ENCODE peak calls at places on chromosome 20, in four cellular contexts. E is A549, K is upper lobe of right lung, P is breast epithelium. Q is an unnamed sample.

GRCh38 chr20:59184880-59185447 is 21.3 kb downstream of the ZNF831 start:
- DNase-seq in E (no peak), K (no peak), P (no peak), Q (no peak)

GRCh38 chr20:2132461-2132901 is 30.9 kb downstream of the STK35 start:
- DNase-seq in E (no peak), K (no peak), P (peak; percentile 30), Q (no peak)

GRCh38 chr20:841568-842546 is 8.3 kb downstream of the FAM110A start:
- DNase-seq in E (no peak), K (peak; percentile 89), P (peak; percentile 77), Q (no peak)

GRCh38 chr20:2112910-2113309 is 11.3 kb downstream of the STK35 start:
- DNase-seq in E (no peak), K (no peak), P (no peak), Q (no peak)

GRCh38 chr20:51624157-51624731 is 81.7 kb upstream of the NFATC2 start:
- DNase-seq in E (peak; percentile 75), K (peak; percentile 68), P (no peak), Q (no peak)

GRCh38 chr20:59788811-59789210 is 144.6 kb downstream of the SYCP2 start:
- DNase-seq in E (no peak), K (no peak), P (no peak), Q (no peak)

GRCh38 chr20:37202267-37202943 is 23.1 kb upstream of the MROH8 start:
- DNase-seq in E (peak; percentile 72), K (no peak), P (peak; percentile 40), Q (no peak)

GRCh38 chr20:9460518-9460917 is 53.9 kb upstream of the LAMP5 start:
- DNase-seq in E (peak; percentile 21), K (no peak), P (no peak), Q (no peak)

GRCh38 chr20:17859616-17860232 is 108.9 kb downstream of the SNX5 start:
- DNase-seq in E (no peak), K (peak; percentile 75), P (no peak), Q (no peak)

GRCh38 chr20:4192378-4193048 is 177.2 kb upstream of the RNF24 start:
- DNase-seq in E (peak; percentile 86), K (peak; percentile 37), P (no peak), Q (no peak)

GRCh38 chr20:49916146-49917002 is 1.0 kb upstream of the SPATA2 start:
- DNase-seq in E (peak; percentile 79), K (no peak), P (peak; percentile 61), Q (no peak)

GRCh38 chr20:43904195-43904594 is 10.5 kb upstream of the TOX2 start:
- DNase-seq in E (no peak), K (no peak), P (no peak), Q (no peak)

GRCh38 chr20:10986586-10986985 is 312.8 kb upstream of the JAG1 start:
- DNase-seq in E (no peak), K (no peak), P (no peak), Q (no peak)

GRCh38 chr20:1112908-1113307 is 5.5 kb upstream of the PSMF1 start:
- DNase-seq in E (no peak), K (no peak), P (no peak), Q (no peak)

GRCh38 chr20:21710341-21710740 is 4.9 kb downstream of the PAX1 start:
- DNase-seq in E (no peak), K (no peak), P (no peak), Q (no peak)

GRCh38 chr20:35515949-35516645 is 13.4 kb downstream of the C20orf173 start:
- DNase-seq in E (peak; percentile 29), K (no peak), P (peak; percentile 18), Q (no peak)

GRCh38 chr20:32762754-32763201 is 593 bp downstream of the DNMT3B start:
- DNase-seq in E (no peak), K (no peak), P (no peak), Q (no peak)

GRCh38 chr20:63091901-63092659 is 85.3 kb upstream of the BHLHE23 start:
- DNase-seq in E (no peak), K (peak; percentile 54), P (no peak), Q (peak; percentile 17)

GRCh38 chr20:32285621-32286334 is 8.3 kb downstream of the KIF3B start:
- DNase-seq in E (peak; percentile 25), K (no peak), P (no peak), Q (no peak)

GRCh38 chr20:63708301-63709148 is 686 bp downstream of the ZGPAT start:
- DNase-seq in E (no peak), K (peak; percentile 66), P (no peak), Q (no peak)

GRCh38 chr20:33569290-33570094 is 79.6 kb downstream of the CBFA2T2 start:
- DNase-seq in E (no peak), K (no peak), P (no peak), Q (no peak)

GRCh38 chr20:22333885-22334545 is 250.4 kb downstream of the FOXA2 start:
- DNase-seq in E (peak; percentile 81), K (peak; percentile 67), P (peak; percentile 32), Q (peak; percentile 28)

GRCh38 chr20:49608752-49609670 is 41.1 kb upstream of the PTGIS start:
- DNase-seq in E (peak; percentile 76), K (peak; percentile 85), P (no peak), Q (no peak)

GRCh38 chr20:40459299-40459698 is 229.7 kb downstream of the MAFB start:
- DNase-seq in E (no peak), K (no peak), P (no peak), Q (no peak)

GRCh38 chr20:47576516-47577033 is 74.9 kb downstream of the NCOA3 start:
- DNase-seq in E (peak; percentile 92), K (no peak), P (peak; percentile 36), Q (no peak)

GRCh38 chr20:57793421-57793820 is 83.6 kb upstream of the PMEPA1 start:
- DNase-seq in E (no peak), K (no peak), P (no peak), Q (no peak)

GRCh38 chr20:57791178-57791945 is 81.5 kb upstream of the PMEPA1 start:
- DNase-seq in E (no peak), K (peak; percentile 37), P (no peak), Q (no peak)

GRCh38 chr20:57791946-57792328 is 82.1 kb upstream of the PMEPA1 start:
- DNase-seq in E (no peak), K (no peak), P (no peak), Q (no peak)

GRCh38 chr20:57794600-57795346 is 85.0 kb upstream of the PMEPA1 start:
- DNase-seq in E (no peak), K (no peak), P (no peak), Q (no peak)

DNA sequence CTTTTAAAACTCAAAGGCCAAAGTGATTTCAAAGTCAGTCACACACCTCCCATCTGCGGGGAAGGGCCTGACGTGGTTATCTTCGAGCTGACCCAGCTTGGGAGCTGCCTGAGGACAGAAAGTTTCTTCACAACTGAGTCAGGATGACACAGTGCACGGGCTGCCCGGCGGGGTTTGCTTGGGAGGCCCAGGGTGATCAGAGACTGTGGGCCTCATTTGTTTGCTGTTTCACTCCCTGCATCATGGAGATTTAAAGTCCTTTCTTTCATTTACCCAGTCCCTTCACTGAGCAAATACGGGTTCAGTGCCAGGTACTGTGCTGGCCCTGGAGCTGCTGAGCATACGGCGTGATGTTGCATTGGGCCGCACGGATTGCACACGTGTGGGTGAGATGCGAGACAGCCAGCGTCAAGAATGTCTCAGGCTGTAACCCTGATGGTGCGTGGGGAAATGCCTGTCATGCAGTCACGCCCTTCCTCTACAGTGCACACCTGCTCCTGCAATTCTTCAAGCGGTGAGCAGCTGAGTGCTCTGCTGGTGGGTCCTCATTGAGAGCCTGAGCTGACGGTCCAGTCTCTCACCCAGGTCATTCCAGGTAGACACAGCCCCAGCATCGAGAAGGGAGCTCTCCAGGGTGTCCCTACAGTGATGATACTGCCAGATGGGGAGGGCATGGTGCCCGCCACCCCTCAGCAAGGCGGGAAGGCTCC is 82.7 kb upstream of the PMEPA1 start:
- DNase-seq in E (no peak), K (no peak), P (no peak), Q (no peak)
- TF ChIP-seq CTCF in E (no peak), K (no peak), P (no peak), Q (no peak)

DNA sequence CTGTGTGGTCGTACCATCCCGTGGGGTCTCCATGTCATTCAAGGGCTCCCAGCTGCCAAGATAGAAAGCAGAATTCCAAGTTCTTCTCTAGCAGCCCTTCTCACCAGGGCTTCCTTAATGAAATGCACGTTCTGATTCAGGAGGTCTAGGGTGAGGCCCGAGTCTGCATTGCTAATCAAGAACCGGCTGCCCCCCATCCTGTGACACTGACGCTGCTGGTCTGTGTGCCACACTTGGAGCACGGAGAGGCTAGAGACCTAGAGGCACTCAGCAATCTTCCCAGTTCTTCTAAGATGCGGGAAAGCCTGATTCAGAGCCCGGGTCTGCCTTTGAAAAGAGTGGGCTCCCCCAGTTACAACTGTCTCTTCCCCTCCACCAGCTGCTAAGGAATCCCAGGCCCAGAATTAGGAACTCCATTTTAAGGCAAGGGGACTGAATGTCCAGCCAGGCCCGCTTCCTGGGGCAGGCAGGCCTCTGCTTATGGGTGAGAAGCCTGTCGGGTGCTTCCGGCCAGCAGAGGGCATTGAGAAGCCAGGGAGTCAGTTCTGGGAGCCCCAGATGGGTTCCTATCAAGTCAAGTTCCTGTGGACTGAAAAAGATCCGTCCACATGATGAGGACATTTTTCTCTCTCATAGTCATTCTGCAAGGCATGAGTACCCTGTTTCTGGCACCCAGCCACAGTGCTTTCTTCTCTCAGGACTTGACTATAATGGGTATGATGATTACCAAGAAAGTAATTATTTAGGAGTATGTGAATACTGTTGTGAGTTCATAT is 69.8 kb upstream of the RIN2 start:
- DNase-seq in E (peak; percentile 89), K (peak; percentile 82), P (peak; percentile 44), Q (peak; percentile 35)
- TF ChIP-seq CTCF in E (peak; percentile 81), K (peak; percentile 65), P (peak; percentile 30), Q (no peak)

DNA sequence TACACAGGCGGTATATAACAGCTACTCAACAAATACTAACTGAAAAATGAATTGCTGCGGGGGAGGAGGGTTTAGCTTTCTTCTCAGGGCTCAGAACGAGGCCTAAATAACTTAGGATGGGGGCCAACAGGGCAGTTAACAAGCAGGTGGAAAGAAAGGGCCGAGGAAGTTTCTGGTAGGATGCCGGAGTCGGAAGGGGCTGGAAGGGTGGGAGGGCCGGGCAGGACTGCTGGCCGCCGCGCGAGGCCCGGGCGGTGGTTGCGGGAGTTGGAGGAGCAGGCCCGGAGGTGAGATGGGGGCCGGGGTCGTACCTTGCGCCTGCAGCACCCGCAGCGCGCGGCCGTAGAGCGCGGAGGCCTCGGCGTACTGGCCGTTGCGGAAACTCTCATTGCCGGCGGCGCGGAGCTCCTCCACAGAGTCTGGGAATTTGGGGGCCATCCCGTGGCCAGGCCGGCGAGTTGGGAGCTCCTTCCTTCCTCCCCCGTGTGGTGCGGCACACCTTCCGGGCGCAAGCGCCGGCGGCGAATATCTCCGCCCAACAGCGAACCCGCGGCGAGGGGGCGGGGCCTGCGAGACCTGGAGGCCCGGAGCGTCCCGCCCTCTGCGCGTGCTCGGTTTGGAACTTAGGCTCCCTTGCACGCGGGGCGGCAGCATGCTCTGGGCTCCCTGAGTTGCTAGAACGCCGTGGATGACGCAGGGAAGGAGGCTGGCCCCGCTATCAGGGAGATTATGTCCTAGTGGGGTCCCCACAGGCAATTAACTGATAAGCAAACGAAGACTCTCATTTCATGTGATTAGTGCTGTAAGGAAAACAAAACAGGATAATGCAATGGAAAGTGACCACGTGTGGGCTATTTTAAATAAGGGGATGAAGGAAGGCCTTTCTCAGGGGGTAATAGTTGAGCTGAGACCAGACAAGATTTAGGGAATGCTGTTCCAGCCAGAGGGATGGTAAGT is at the start of gene TOMM34:
- DNase-seq in E (peak; percentile 93), K (peak; percentile 98), P (peak; percentile 83), Q (peak; percentile 85)
- TF ChIP-seq CTCF in E (no peak), K (no peak), P (no peak), Q (no peak)

DNA sequence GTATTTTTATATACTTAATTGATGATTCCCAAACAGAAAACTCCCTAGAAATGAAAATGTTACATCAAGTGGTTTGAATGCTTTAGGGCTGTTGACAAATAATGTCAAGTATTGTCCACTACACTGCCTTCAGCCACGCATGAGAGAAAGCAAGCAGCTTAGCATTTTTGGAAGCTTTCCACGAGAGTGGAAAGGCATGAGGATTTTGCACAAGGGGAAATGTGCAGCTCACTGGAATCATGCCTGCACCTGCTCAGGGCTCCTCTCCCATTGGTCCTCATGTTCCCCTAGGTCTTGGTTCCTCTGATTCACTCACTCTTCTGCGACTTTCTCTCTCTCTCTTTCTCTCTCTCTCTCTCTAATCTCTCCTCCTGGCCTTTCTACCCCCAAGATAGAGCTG is 439.5 kb upstream of the CDH4 start:
- DNase-seq in E (no peak), K (no peak), P (no peak), Q (no peak)
- TF ChIP-seq CTCF in E (no peak), K (no peak), P (no peak), Q (no peak)

Q was measured in omental fat pad.